ENCODE peak calls at places on chromosomes 1 and 21, in five cellular contexts. G is Calu3; Y is WTC11; V is activated naive CD4-positive, alpha-beta T cell; U is EH. Z is an unnamed sample.

GRCh38 chr1:35049116-35049515 is 17.4 kb upstream of the ZMYM6 start:
- DNase-seq in G (no peak), Y (peak; percentile 26), V (no peak), U (peak; percentile 79), Z (no peak)

GRCh38 chr1:61083014-61083798 is 845 bp downstream of the NFIA start:
- DNase-seq in G (peak; percentile 41), Y (peak; percentile 32), V (peak; percentile 4), U (peak; percentile 42), Z (peak; percentile 40)

GRCh38 chr1:33454646-33455282 is 17.7 kb upstream of the ZSCAN20 start:
- DNase-seq in G (no peak), Y (no peak), V (no peak), U (peak; percentile 50), Z (peak; percentile 77)

GRCh38 chr1:61271412-61271789 is 189.0 kb downstream of the NFIA start:
- DNase-seq in G (no peak), Y (no peak), V (no peak), U (no peak), Z (peak; percentile 64)

GRCh38 chr1:145979746-145980435 is 15.4 kb downstream of the POLR3GL start:
- DNase-seq in G (no peak), Y (no peak), V (no peak), U (peak; percentile 30), Z (no peak)

GRCh38 chr1:221865808-221866207 is 123.9 kb upstream of the DUSP10 start:
- DNase-seq in G (no peak), Y (no peak), V (no peak), U (no peak), Z (no peak)

GRCh38 chr21:36125513-36126121 is 9.3 kb upstream of the CBR3 start:
- DNase-seq in G (peak; percentile 36), Y (peak; percentile 67), V (peak; percentile 18), U (peak; percentile 60), Z (peak; percentile 80)

GRCh38 chr1:7110306-7110705 is 325.1 kb downstream of the CAMTA1 start:
- DNase-seq in G (no peak), Y (no peak), V (no peak), U (no peak), Z (no peak)

GRCh38 chr21:28099296-28099695 is 893.4 kb downstream of the LTN1 start:
- DNase-seq in G (no peak), Y (no peak), V (no peak), U (peak; percentile 9), Z (peak; percentile 74)

GRCh38 chr1:115492880-115493279 is 148.9 kb upstream of the VANGL1 start:
- DNase-seq in G (peak; percentile 6), Y (no peak), V (no peak), U (peak; percentile 64), Z (no peak)